ENCODE peak calls at places on chromosomes 2 and 18, in nine cellular contexts. L is amygdala; C is ureter; D is activated T-helper 1 cell treated with anti-CD3 and anti-CD28 coated beads, Interleukin-2, amount 50 U/mL, for 16 hours; M is HuH-7; U is kidney glomerular epithelial cell; G is natural killer cell treated with Interleukin-12 subunit alpha and Interleukin-12 subunit beta and Interleukin-15 and Interleukin-18, amount 100 ng/mL, for 72 hours; K is stimulated activated CD4-positive, alpha-beta T cell treated with anti-CD3 and anti-CD28 coated beads, Interleukin-15, amount 100 ng/mL, for 48 hours; W is fibroblast of pulmonary artery. R is an unnamed sample.
A peak's percentile ranks its signal among the peaks of the same experiment; 100 is the strongest.

GRCh38 chr2:96157649-96158553 is 12.7 kb upstream of the DUSP2 start:
- DNase-seq in L (no peak), C (no peak), D (peak; percentile 49), M (no peak), U (no peak), G (peak; percentile 84), K (peak; percentile 96), W (no peak), R (no peak)

GRCh38 chr2:215503381-215503780 is 67.5 kb upstream of the FN1 start:
- DNase-seq in L (no peak), C (no peak), D (no peak), M (no peak), U (no peak), G (no peak), K (no peak), W (no peak), R (no peak)

GRCh38 chr2:13996527-13996926 is 636.0 kb upstream of the LRATD1 start:
- DNase-seq in L (no peak), C (no peak), D (no peak), M (no peak), U (no peak), G (no peak), K (no peak), W (no peak), R (peak; percentile 8)

GRCh38 chr2:214934006-214934405 is 124.5 kb upstream of the BARD1 start:
- DNase-seq in L (no peak), C (no peak), D (no peak), M (no peak), U (no peak), G (no peak), K (no peak), W (no peak), R (no peak)

GRCh38 chr18:48831113-48831759 is 119.5 kb downstream of the SMAD7 start:
- DNase-seq in L (no peak), C (peak; percentile 34), D (no peak), M (no peak), U (no peak), G (no peak), K (no peak), W (no peak), R (no peak)

GRCh38 chr18:22348521-22349316 is 69.0 kb downstream of the CTAGE1 start:
- DNase-seq in L (no peak), C (peak; percentile 79), D (no peak), M (peak; percentile 30), U (no peak), G (no peak), K (no peak), W (peak; percentile 74), R (peak; percentile 54)

GRCh38 chr2:216881411-216881810 is 21.5 kb upstream of the TNP1 start:
- DNase-seq in L (no peak), C (no peak), D (no peak), M (no peak), U (no peak), G (no peak), K (no peak), W (no peak), R (no peak)

GRCh38 chr18:74623047-74623816 is 25.6 kb downstream of the ZNF407 start:
- DNase-seq in L (no peak), C (no peak), D (peak; percentile 15), M (no peak), U (no peak), G (no peak), K (no peak), W (peak; percentile 40), R (no peak)

GRCh38 chr2:176675557-176676256 is 406.5 kb downstream of the MTX2 start:
- DNase-seq in L (no peak), C (no peak), D (no peak), M (no peak), U (no peak), G (no peak), K (no peak), W (no peak), R (no peak)

GRCh38 chr2:234494361-234495075 is 2.4 kb downstream of the ARL4C start:
- DNase-seq in L (no peak), C (no peak), D (no peak), M (no peak), U (peak; percentile 29), G (no peak), K (no peak), W (peak; percentile 65), R (peak; percentile 68)

GRCh38 chr2:115678129-115678528 is 1235.7 kb downstream of the DPP10 start:
- DNase-seq in L (no peak), C (no peak), D (no peak), M (no peak), U (no peak), G (no peak), K (no peak), W (no peak), R (no peak)

GRCh38 chr2:9439536-9439935 is 16.1 kb downstream of the CPSF3 start:
- DNase-seq in L (no peak), C (no peak), D (no peak), M (no peak), U (no peak), G (no peak), K (no peak), W (no peak), R (no peak)

GRCh38 chr2:138500592-138501426 is 761 bp upstream of the SPOPL start:
- DNase-seq in L (no peak), C (no peak), D (no peak), M (no peak), U (no peak), G (no peak), K (no peak), W (no peak), R (no peak)

GRCh38 chr2:207312006-207312356 is 146.2 kb upstream of the KLF7 start:
- DNase-seq in L (no peak), C (no peak), D (no peak), M (no peak), U (no peak), G (no peak), K (no peak), W (no peak), R (no peak)

GRCh38 chr2:179454443-179455218 is 190.0 kb upstream of the SESTD1 start:
- DNase-seq in L (no peak), C (no peak), D (no peak), M (no peak), U (peak; percentile 70), G (no peak), K (no peak), W (peak; percentile 86), R (peak; percentile 78)

GRCh38 chr18:3480827-3481226 is 30.9 kb downstream of the TGIF1 start:
- DNase-seq in L (no peak), C (no peak), D (no peak), M (no peak), U (no peak), G (no peak), K (no peak), W (no peak), R (no peak)

GRCh38 chr2:9739508-9739907 is 103.8 kb upstream of the TAF1B start:
- DNase-seq in L (no peak), C (peak; percentile 66), D (no peak), M (no peak), U (no peak), G (peak; percentile 65), K (no peak), W (peak; percentile 16), R (no peak)

GRCh38 chr2:219368690-219369108 is 19.0 kb downstream of the DNPEP start:
- DNase-seq in L (no peak), C (no peak), D (no peak), M (no peak), U (peak; percentile 66), G (no peak), K (no peak), W (peak; percentile 89), R (peak; percentile 60)

GRCh38 chr2:19785867-19786266 is 115.9 kb downstream of the TTC32 start:
- DNase-seq in L (no peak), C (no peak), D (no peak), M (no peak), U (no peak), G (no peak), K (no peak), W (no peak), R (no peak)

GRCh38 chr18:41532344-41533086 is 422.5 kb upstream of the PIK3C3 start:
- DNase-seq in L (no peak), C (no peak), D (no peak), M (no peak), U (no peak), G (no peak), K (no peak), W (peak; percentile 42), R (peak; percentile 17)

GRCh38 chr18:7750095-7750663 is 183.1 kb downstream of the PTPRM start:
- DNase-seq in L (no peak), C (no peak), D (no peak), M (no peak), U (no peak), G (no peak), K (no peak), W (no peak), R (no peak)

GRCh38 chr2:189783927-189784867 is at the start of the genes ORMDL1 and PMS1:
- DNase-seq in L (peak; percentile 90), C (peak; percentile 95), D (peak; percentile 86), M (peak; percentile 96), U (peak; percentile 89), G (peak; percentile 98), K (peak; percentile 86), W (peak; percentile 97), R (peak; percentile 85)

GRCh38 chr2:105744909-105745853 is at the start of gene NCK2:
- DNase-seq in L (no peak), C (no peak), D (no peak), M (peak; percentile 34), U (no peak), G (no peak), K (no peak), W (peak; percentile 33), R (no peak)